ENCODE peak calls at places on chromosomes 5 and 9, in ten cellular contexts. T is hippocampal formation; K is stimulated activated CD8-positive, alpha-beta memory T cell treated with anti-CD3 and anti-CD28 coated beads, Interleukin-2, amount 100 ng/mL, for 1 hour; A is NCI-H1105 treated with DMSO at 0.1 percent for 48 hours; Q is WTC11; I is sigmoid colon; V is hypothalamus; H is ELF-1; M is NAMALWA; S is ovary. Z is an unnamed sample.

GRCh38 chr9:71663216-71663615 is 105.1 kb downstream of the CEMIP2 start:
- DNase-seq in T (no peak), K (no peak), A (peak), Q (no peak), I (no peak), V (no peak), H (peak), M (no peak), S (no peak), Z (no peak)

GRCh38 chr5:179912951-179913350 is 5.3 kb upstream of the TBC1D9B start:
- DNase-seq in T (no peak), K (no peak), A (no peak), Q (no peak), I (no peak), V (peak), H (no peak), M (no peak), S (no peak), Z (no peak)

GRCh38 chr9:96646081-96646991 is 8.8 kb downstream of the PRXL2C start:
- DNase-seq in T (no peak), K (no peak), A (no peak), Q (no peak), I (no peak), V (no peak), H (no peak), M (no peak), S (no peak), Z (no peak)

GRCh38 chr5:178983728-178984127 is 11.4 kb downstream of the GRM6 start:
- DNase-seq in T (no peak), K (no peak), A (no peak), Q (no peak), I (no peak), V (no peak), H (no peak), M (no peak), S (no peak), Z (no peak)

GRCh38 chr5:6905423-6905822 is 192.2 kb downstream of the TENT4A start:
- DNase-seq in T (no peak), K (no peak), A (no peak), Q (no peak), I (no peak), V (no peak), H (no peak), M (no peak), S (no peak), Z (no peak)

GRCh38 chr5:41670216-41670615 is 159.8 kb upstream of the PLCXD3 start:
- DNase-seq in T (no peak), K (no peak), A (no peak), Q (no peak), I (no peak), V (no peak), H (no peak), M (no peak), S (no peak), Z (no peak)

GRCh38 chr5:156328176-156328575 is 1.2 kb downstream of the SGCD start:
- DNase-seq in T (peak), K (no peak), A (no peak), Q (no peak), I (no peak), V (no peak), H (no peak), M (no peak), S (no peak), Z (no peak)

GRCh38 chr9:89410709-89411111 is 87.2 kb downstream of the SEMA4D start:
- DNase-seq in T (no peak), K (no peak), A (no peak), Q (no peak), I (no peak), V (no peak), H (peak), M (no peak), S (no peak), Z (no peak)

GRCh38 chr9:86732514-86732913 is 214.8 kb downstream of the GAS1 start:
- DNase-seq in T (no peak), K (no peak), A (no peak), Q (no peak), I (peak), V (no peak), H (no peak), M (no peak), S (no peak), Z (no peak)

GRCh38 chr5:137438932-137439331 is 60.2 kb downstream of the SPOCK1 start:
- DNase-seq in T (no peak), K (no peak), A (no peak), Q (no peak), I (no peak), V (no peak), H (no peak), M (no peak), S (no peak), Z (no peak)

GRCh38 chr9:110015759-110016158 is 192.2 kb downstream of the C9orf152 start:
- DNase-seq in T (no peak), K (no peak), A (no peak), Q (no peak), I (no peak), V (no peak), H (no peak), M (no peak), S (no peak), Z (no peak)

GRCh38 chr5:140169410-140169809 is 5.6 kb upstream of the CYSTM1 start:
- DNase-seq in T (no peak), K (no peak), A (no peak), Q (no peak), I (no peak), V (no peak), H (no peak), M (no peak), S (no peak), Z (no peak)

GRCh38 chr5:34490501-34491250 is 165.5 kb upstream of the RAI14 start:
- DNase-seq in T (no peak), K (no peak), A (peak), Q (peak), I (no peak), V (no peak), H (peak), M (no peak), S (no peak), Z (no peak)

GRCh38 chr5:139912158-139912557 is 116.5 kb downstream of the PSD2 start:
- DNase-seq in T (no peak), K (no peak), A (no peak), Q (no peak), I (peak), V (no peak), H (no peak), M (no peak), S (no peak), Z (no peak)

GRCh38 chr5:126122942-126123341 is 300.3 kb upstream of the GRAMD2B start:
- DNase-seq in T (no peak), K (no peak), A (no peak), Q (peak), I (no peak), V (no peak), H (peak), M (no peak), S (no peak), Z (no peak)

GRCh38 chr5:73968729-73969128 is 342.7 kb downstream of the ARHGEF28 start:
- DNase-seq in T (no peak), K (no peak), A (no peak), Q (no peak), I (no peak), V (no peak), H (no peak), M (no peak), S (no peak), Z (no peak)

Z was measured in C1 segment of cervical spinal cord.